ENCODE peak calls at places on chromosomes 1 and 21, in six cellular contexts. K is left ventricle myocardium inferior, B is GM12878, F is cardiac muscle cell, O is colonic mucosa, X is spleen. I is an unnamed sample.

GRCh38 chr1:179094826-179095225 is 13.0 kb downstream of the TOR3A start:
- DNase-seq in F (no peak), O (no peak), X (no peak), K (no peak), B (no peak), I (no peak)

GRCh38 chr1:101356013-101356412 is 119.2 kb downstream of the S1PR1 start:
- DNase-seq in F (no peak), B (no peak), X (no peak), K (no peak), O (no peak), I (no peak)

GRCh38 chr1:218643281-218643680 is 298.1 kb downstream of the TGFB2 start:
- DNase-seq in X (no peak), B (no peak), F (no peak), O (no peak), K (no peak), I (no peak)

GRCh38 chr21:42245348-42246185 is 26.6 kb downstream of the ABCG1 start:
- DNase-seq in O (no peak), X (peak; percentile 71), K (no peak), F (no peak), B (no peak), I (no peak)

GRCh38 chr1:183580281-183580682 is 10.0 kb downstream of the NCF2 start:
- DNase-seq in K (no peak), F (peak; percentile 33), X (no peak), B (no peak), O (no peak), I (peak; percentile 16)

GRCh38 chr1:31707711-31708110 is 3.9 kb upstream of the COL16A1 start:
- DNase-seq in O (no peak), B (peak; percentile 43), F (peak; percentile 88), K (no peak), X (no peak), I (no peak)

GRCh38 chr1:177629526-177629925 is 340.3 kb downstream of the SEC16B start:
- DNase-seq in F (peak; percentile 37), B (no peak), X (no peak), K (no peak), O (no peak), I (no peak)

GRCh38 chr1:183227963-183228649 is 42.0 kb downstream of the LAMC2 start:
- DNase-seq in K (peak; percentile 36), X (no peak), B (no peak), O (peak; percentile 65), F (peak; percentile 70), I (peak; percentile 58)

GRCh38 chr1:125080077-125080476 is 3895.3 kb downstream of the SRGAP2C start:
- DNase-seq in K (no peak), F (no peak), X (no peak), O (no peak), B (no peak), I (no peak)

GRCh38 chr1:117396074-117396473 is 28.8 kb downstream of the MAN1A2 start:
- DNase-seq in O (no peak), F (no peak), X (no peak), K (no peak), B (no peak), I (no peak)

GRCh38 chr1:185446131-185446530 is 129.1 kb upstream of the IVNS1ABP start:
- DNase-seq in X (no peak), B (no peak), F (no peak), O (no peak), K (no peak), I (no peak)

GRCh38 chr1:208201241-208201640 is 42.9 kb downstream of the PLXNA2 start:
- DNase-seq in O (peak; percentile 86), K (no peak), X (no peak), F (peak; percentile 91), B (no peak), I (no peak)

GRCh38 chr1:180380259-180381183 is 121.9 kb downstream of the ACBD6 start:
- DNase-seq in X (no peak), B (no peak), O (no peak), K (no peak), F (no peak), I (no peak)
- H3K9me3 ChIP-seq in X (peaks cover 42% of the 10 kb centered on the region), B (peaks cover 18% of the 10 kb centered on the region), O (no peaks in the 10 kb centered on the region), K (peaks cover 77% of the 10 kb centered on the region), F (no peaks in the 10 kb centered on the region), I (no peaks in the 10 kb centered on the region)

DNA sequence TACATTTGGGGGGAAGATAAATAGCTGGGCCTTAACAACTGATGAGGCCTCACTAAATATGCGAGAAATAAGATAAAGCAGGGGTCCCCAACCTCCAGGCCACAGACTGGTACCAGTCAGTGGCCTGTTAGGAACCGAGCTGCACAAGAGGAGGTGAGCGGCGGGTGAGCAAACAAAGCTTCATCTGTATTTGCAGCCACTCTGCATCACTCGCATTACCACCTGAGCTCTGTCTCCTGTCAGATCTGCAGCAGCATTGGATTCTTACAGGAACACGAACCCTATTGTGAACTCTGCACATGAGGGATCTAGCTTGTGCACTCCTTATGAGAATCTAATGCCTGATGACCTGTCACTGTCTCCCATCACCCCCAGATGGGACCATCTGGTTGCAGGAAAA is 5.2 kb upstream of the PAXBP1 start:
- DNase-seq in F (no peak), O (no peak), K (no peak), B (no peak), X (no peak), I (no peak)
- TF ChIP-seq CTCF in F (no peak), O (no peak), K (no peak), B (no peak), X (no peak), I (no peak)

GRCh38 chr21:25496825-25497482 is 110.3 kb downstream of the MRPL39 start:
- DNase-seq in O (no peak), B (no peak), X (no peak), K (no peak), F (no peak), I (no peak)
- H3K9me3 ChIP-seq in O (no peaks in the 10 kb centered on the region), B (peaks cover 33% of the 10 kb centered on the region), X (no peaks in the 10 kb centered on the region), K (peaks cover 11% of the 10 kb centered on the region), F (no peaks in the 10 kb centered on the region), I (no peaks in the 10 kb centered on the region)

DNA sequence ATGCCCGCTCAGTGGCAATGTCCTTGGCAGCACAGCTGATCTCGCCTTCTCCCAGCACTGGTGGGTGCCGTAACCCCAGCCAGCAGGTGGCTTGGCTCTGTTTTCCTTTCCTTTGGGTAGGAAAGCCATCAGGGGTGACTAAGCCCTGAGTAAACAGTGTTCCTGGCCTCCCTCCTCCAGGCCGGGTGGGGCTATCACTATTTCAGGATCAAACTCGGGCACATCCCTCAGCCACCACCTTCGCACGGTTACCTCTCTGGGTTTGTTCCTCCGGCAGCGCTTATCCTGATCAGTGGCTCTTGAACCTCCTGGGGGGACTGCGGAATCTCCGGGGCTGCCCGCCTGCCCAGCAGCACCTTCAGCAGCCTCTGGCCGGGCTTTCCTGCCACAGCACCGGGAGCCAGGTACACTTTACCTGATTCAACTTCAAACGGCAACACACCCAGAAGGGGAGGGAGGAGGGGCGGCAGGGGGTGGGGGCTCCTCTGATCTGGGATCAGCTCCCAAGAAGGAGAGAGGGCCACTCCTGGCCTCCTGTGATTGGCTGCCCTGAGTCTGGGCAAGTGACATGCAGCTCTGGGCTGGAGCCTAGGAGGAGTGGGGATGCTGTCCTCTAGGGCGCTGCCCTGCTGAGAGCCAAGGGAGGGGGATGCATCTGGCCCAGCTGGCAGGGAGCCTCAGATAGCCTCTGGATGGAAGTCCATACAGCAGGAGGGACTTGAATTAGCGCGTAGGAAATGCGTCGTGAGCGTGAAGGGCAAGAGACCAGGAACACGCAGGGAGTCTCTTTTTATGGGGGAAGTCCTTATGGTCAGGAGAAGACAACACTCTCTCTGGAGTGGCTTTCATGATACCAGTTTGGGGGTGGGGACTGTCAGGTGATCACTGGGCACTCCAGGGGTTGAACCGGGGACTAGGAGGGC is at the start of gene ASCL5:
- DNase-seq in X (no peak), F (no peak), O (peak; percentile 70), B (no peak), K (no peak), I (no peak)
- TF ChIP-seq CTCF in X (no peak), F (no peak), O (no peak), B (no peak), K (no peak), I (no peak)

GRCh38 chr1:4518621-4519020 is 135.8 kb upstream of the AJAP1 start:
- DNase-seq in X (no peak), K (no peak), B (no peak), O (no peak), F (no peak), I (no peak)

GRCh38 chr1:4515727-4516289 is 138.6 kb upstream of the AJAP1 start:
- DNase-seq in F (no peak), X (no peak), B (no peak), K (no peak), O (no peak), I (no peak)

GRCh38 chr1:4517559-4517958 is 136.8 kb upstream of the AJAP1 start:
- DNase-seq in O (no peak), K (no peak), F (no peak), B (no peak), X (no peak), I (no peak)

GRCh38 chr1:4516596-4516995 is 137.8 kb upstream of the AJAP1 start:
- DNase-seq in F (no peak), O (no peak), X (no peak), B (no peak), K (no peak), I (no peak)

GRCh38 chr1:4519954-4520353 is 134.5 kb upstream of the AJAP1 start:
- DNase-seq in B (no peak), X (no peak), K (no peak), O (no peak), F (no peak), I (no peak)
- H3K9me3 ChIP-seq in B (no peaks in the 10 kb centered on the region), X (no peaks in the 10 kb centered on the region), K (no peaks in the 10 kb centered on the region), O (no peaks in the 10 kb centered on the region), F (no peaks in the 10 kb centered on the region), I (no peaks in the 10 kb centered on the region)

GRCh38 chr1:168610111-168610510 is 33.7 kb downstream of the XCL1 start:
- DNase-seq in X (no peak), O (no peak), F (no peak), B (no peak), K (no peak), I (no peak)
- TF ChIP-seq CTCF in X (no peak), O (no peak), F (peak; percentile 12), B (no peak), K (no peak), I (no peak)

GRCh38 chr21:18940791-18941190 is 537.2 kb upstream of the TMPRSS15 start:
- DNase-seq in B (no peak), K (no peak), F (no peak), X (no peak), O (no peak), I (no peak)
- H3K9me3 ChIP-seq in B (no peaks in the 10 kb centered on the region), K (no peaks in the 10 kb centered on the region), F (no peaks in the 10 kb centered on the region), X (no peaks in the 10 kb centered on the region), O (no peaks in the 10 kb centered on the region), I (no peaks in the 10 kb centered on the region)

DNA sequence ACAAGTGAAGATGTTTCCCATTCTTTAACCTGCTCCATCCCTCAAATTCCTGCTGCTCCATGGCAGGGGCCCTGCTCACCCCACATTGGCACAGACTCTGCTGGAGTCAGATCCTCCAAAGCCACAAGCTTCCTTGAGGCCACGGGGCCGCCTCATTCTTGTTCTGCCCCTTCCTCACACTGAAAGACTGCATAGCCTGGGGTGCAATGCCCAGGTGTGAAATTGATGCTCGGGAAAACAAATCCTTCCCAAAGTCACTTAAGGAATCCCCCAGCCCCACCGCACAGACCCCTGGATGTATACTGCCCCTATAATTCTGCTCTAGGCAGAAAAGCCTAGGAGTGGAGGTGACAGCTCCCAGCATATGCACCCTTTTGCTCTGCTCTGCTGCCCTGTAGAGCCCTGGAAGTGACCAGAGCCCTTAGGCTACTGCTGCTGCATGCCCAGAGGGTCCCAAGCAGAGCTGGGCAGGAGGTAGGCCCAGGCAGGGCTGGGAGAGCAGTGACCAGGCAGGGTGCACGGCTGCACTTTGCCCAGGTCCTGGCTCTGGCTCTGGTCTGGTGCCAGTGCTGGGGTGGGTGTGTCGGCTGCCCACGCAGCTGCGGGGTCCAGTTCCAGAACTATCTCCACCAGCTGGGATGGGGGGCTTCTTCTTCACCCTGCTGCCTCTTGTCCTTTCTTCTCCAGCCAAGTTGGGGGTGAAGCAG is 1.6 kb downstream of the HES2 start:
- DNase-seq in O (peak; percentile 72), X (no peak), F (no peak), B (no peak), K (no peak), I (no peak)
- TF ChIP-seq CTCF in O (no peak), X (no peak), F (no peak), B (no peak), K (no peak), I (no peak)